ENCODE peak calls at places on chromosomes 3 and 15, in five cellular contexts. Z is ovary, D is suprapubic skin, U is adrenal gland, Q is IMR-90. Y is an unnamed sample.

GRCh38 chr3:76826915-76827314 is 213.0 kb upstream of the ROBO2 start:
- DNase-seq in Z (no peak), D (no peak), U (no peak), Q (no peak), Y (no peak)

GRCh38 chr3:16842710-16843270 is 42.0 kb upstream of the PLCL2 start:
- DNase-seq in Z (no peak), U (no peak), D (no peak), Q (no peak), Y (no peak)

GRCh38 chr15:75791337-75791713 is 51.9 kb upstream of the UBE2Q2 start:
- DNase-seq in Q (no peak), Z (no peak), D (no peak), U (no peak), Y (no peak)

GRCh38 chr3:47374587-47374986 is 6.2 kb upstream of the PTPN23 start:
- DNase-seq in Z (no peak), U (no peak), D (no peak), Q (no peak), Y (no peak)

GRCh38 chr15:40118473-40118872 is 9.8 kb upstream of the BMF start:
- DNase-seq in Z (no peak), U (no peak), D (no peak), Q (no peak), Y (no peak)

GRCh38 chr15:98799461-98799971 is 151.2 kb downstream of the IGF1R start:
- DNase-seq in U (no peak), Z (no peak), D (no peak), Q (peak), Y (no peak)

GRCh38 chr3:4416961-4417360 is 50.1 kb downstream of the SUMF1 start:
- DNase-seq in U (no peak), D (peak), Z (no peak), Q (peak), Y (no peak)

GRCh38 chr3:154120903-154121235 is 321 bp upstream of the ARHGEF26 start:
- DNase-seq in U (no peak), Q (no peak), D (no peak), Z (no peak), Y (no peak)

GRCh38 chr15:98753726-98754125 is 105.4 kb downstream of the IGF1R start:
- DNase-seq in Q (no peak), D (no peak), Z (no peak), U (no peak), Y (no peak)

GRCh38 chr15:92226020-92226612 is 167.6 kb upstream of the ST8SIA2 start:
- DNase-seq in U (no peak), Z (no peak), D (no peak), Q (no peak), Y (no peak)

GRCh38 chr15:39172380-39173281 is 408.2 kb upstream of the THBS1 start:
- DNase-seq in U (no peak), D (no peak), Q (peak), Z (peak), Y (peak)

GRCh38 chr3:184635126-184635525 is 73.5 kb downstream of the EPHB3 start:
- DNase-seq in D (no peak), Z (no peak), Q (no peak), U (no peak), Y (peak)

GRCh38 chr3:60989893-60990740 is 261.1 kb downstream of the FHIT start:
- DNase-seq in D (no peak), U (no peak), Z (no peak), Q (no peak), Y (no peak)

GRCh38 chr15:73022156-73022555 is 30.1 kb upstream of the NEO1 start:
- DNase-seq in U (no peak), D (no peak), Q (peak), Z (no peak), Y (no peak)

GRCh38 chr3:101780661-101781060 is 1.6 kb downstream of the NXPE3 start:
- DNase-seq in Q (peak), U (no peak), Z (no peak), D (no peak), Y (no peak)

GRCh38 chr3:71063768-71064287 is 519.7 kb downstream of the FOXP1 start:
- DNase-seq in D (peak), U (peak), Z (peak), Q (peak), Y (peak)

GRCh38 chr3:42780892-42781700 is 8.0 kb upstream of the CCDC13 start:
- DNase-seq in Z (no peak), Q (peak), U (no peak), D (no peak), Y (no peak)

GRCh38 chr15:101089579-101090459 is 162.0 kb downstream of the CHSY1 start:
- DNase-seq in U (no peak), Q (no peak), Z (peak), D (no peak), Y (no peak)

GRCh38 chr3:108103971-108104797 is 13.4 kb upstream of the CD47 start:
- DNase-seq in D (no peak), Z (peak), Q (peak), U (no peak), Y (no peak)

GRCh38 chr3:122784436-122784835 is 9.2 kb downstream of the HSPBAP1 start:
- DNase-seq in D (no peak), U (no peak), Z (no peak), Q (peak), Y (no peak)

DNA sequence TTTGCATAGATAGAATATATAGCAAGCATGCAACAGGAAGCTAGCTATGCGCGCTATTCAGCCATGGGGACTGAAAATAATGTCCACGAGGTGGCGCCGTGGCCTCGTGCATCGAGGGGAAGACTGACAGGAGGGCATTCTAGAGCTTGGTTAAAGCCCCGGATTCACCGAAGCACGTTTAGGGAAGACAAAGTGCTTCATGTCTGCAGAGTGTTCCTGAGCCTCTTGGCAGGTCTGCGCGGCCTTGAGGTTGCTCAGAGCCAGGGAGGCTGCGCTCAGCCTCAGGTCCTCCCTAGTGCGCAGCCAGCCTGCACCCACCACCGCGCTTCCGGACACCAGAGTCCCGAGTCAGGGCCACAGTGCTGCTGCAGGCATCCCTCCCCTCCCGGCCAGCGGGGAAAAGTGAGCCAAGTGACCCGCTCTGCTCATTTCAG is 24.6 kb downstream of the GABRA5 start:
- DNase-seq in Z (peak), Q (peak), D (no peak), U (peak), Y (peak)
- H3K4me3 ChIP-seq in Z (no peak), Q (peak), D (peak), U (no peak), Y (peak)

GRCh38 chr3:32896143-32896542 is 55.3 kb upstream of the CCR4 start:
- DNase-seq in Z (no peak), Q (no peak), D (no peak), U (no peak), Y (no peak)

GRCh38 chr3:32897202-32897601 is 54.2 kb upstream of the CCR4 start:
- DNase-seq in Q (no peak), U (no peak), D (no peak), Z (no peak), Y (no peak)

GRCh38 chr3:32892625-32893598 is 58.5 kb upstream of the CCR4 start:
- DNase-seq in Q (no peak), D (no peak), U (no peak), Z (no peak), Y (no peak)

GRCh38 chr3:32895701-32896100 is 55.7 kb upstream of the CCR4 start:
- DNase-seq in Q (no peak), Z (no peak), D (no peak), U (no peak), Y (no peak)

GRCh38 chr3:32894977-32895376 is 56.5 kb upstream of the CCR4 start:
- DNase-seq in D (no peak), Z (no peak), U (no peak), Q (no peak), Y (no peak)
- TF ChIP-seq POLR2A in D (no peak), Z (no peak), U (no peak), Q (no peak), Y (no peak)

GRCh38 chr3:159763466-159764210 is 225.0 kb upstream of the IL12A start:
- DNase-seq in Z (peak), U (peak), Q (peak), D (peak), Y (peak)

GRCh38 chr3:159765860-159766294 is 222.8 kb upstream of the IL12A start:
- DNase-seq in Z (no peak), U (no peak), D (no peak), Q (no peak), Y (peak)

GRCh38 chr3:159766563-159767185 is 222.0 kb upstream of the IL12A start:
- DNase-seq in Z (no peak), D (no peak), Q (peak), U (no peak), Y (no peak)

GRCh38 chr3:159764211-159765024 is 224.2 kb upstream of the IL12A start:
- DNase-seq in Z (no peak), D (peak), U (peak), Q (peak), Y (peak)

DNA sequence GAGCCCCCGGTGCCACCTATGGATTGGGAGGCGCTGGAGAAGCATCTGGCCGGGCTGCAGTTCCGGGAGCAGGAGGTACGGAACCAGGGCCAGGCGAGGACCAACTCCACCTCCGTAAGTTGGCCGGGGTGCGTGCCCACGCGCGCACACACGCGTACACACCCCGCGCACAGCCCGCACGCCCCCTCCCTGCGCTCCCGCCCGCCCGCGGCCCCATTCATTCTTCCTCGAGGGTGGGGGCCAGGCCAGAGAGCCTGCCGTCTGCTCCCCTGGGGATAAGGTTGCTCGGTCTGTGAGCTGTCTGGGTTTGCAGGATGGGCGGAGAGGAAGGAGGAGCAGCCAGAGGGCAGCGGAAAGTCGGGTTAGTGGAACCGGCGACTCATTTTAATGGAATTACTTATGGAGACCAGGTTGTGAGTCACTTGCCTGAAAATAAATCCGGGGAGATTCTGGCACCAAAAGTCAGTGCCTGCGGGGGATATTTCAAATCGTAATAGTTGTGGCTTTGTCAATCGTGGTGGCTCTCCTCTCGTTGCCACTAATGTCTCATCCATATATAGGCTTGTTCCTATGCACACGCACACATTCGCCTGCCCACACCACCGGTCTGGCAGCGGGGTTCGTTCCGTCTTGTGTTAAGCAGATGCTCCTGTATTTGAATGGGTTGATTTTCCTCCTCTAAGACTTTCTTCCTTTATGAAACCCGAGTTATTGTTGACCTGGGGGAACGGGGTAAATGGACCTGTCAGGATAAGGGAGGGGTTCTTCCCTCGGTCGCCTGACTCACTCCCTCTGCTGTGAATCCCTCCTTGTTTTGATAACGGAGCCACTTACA is 223.4 kb upstream of the IL12A start:
- DNase-seq in Q (peak), U (peak), Z (peak), D (peak), Y (peak)
- H3K4me3 ChIP-seq in Q (peak), U (peak), Z (peak), D (peak), Y (peak)

DNA sequence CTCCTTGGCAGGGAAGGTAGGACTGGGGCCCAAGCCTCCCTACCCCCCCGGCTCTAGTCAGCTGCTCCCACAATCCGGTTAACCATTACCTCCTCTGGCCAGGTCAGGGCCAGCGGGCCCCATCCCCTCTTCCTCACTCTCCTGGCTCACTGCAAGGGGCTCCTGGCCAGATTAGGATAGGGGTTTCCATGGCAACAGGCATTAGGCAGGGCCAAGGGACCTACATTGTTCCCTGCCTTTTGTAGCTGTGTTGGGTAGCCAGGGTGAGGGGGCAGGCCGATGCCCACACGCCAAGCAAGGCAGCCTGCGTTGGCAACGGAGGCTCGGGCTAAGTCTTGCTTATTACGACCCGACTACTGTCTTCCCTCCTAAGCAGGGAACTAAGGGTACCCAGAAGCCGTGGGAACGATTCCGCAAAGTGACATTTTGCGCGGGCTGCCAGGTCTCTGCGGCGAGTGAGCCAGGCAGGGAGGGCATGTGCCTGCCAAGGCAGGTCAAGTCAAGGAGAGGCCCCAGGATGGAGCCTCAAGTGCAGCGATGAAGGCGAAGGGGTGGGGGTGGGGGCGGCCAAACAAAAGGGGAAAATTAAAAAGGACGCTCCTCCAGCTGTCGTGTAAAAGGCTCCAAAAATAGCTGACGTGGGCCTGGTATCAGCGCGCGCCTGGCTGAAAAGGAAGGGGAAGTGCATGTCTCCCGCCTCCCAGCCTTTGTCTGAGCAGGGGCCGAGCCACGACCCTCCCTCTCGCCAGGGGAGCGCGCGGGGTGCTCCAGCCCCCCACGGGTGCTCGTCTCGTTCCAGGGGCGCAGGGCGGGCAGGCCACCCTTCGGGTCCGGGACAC is 919 bp downstream of the IDH2 start:
- DNase-seq in U (peak), D (no peak), Q (no peak), Z (peak), Y (peak)
- TF ChIP-seq POLR2A in U (no peak), D (no peak), Q (no peak), Z (no peak), Y (no peak)

GRCh38 chr15:49863431-49864205 is 242.8 kb downstream of the DTWD1 start:
- DNase-seq in U (no peak), D (no peak), Q (peak), Z (no peak), Y (no peak)
- H3K4me3 ChIP-seq in U (no peak), D (no peak), Q (no peak), Z (no peak), Y (no peak)

GRCh38 chr3:57596495-57597239 is 477 bp downstream of the ARF4 start:
- DNase-seq in Z (peak), Q (peak), D (peak), U (peak), Y (peak)
- TF ChIP-seq POLR2A in Z (no peak), Q (no peak), D (no peak), U (peak), Y (no peak)